ENCODE peak calls at places on chromosome X, in ten cellular contexts. Y is fibroblast of lung, J is esophagus squamous epithelium, G is stomach, M is IMR-90, F is fibroblast of mammary gland, E is GM06990, K is osteoblast, B is AG09309, X is A549. R is an unnamed sample.

GRCh38 chrX:150990910-150991309 is 7.8 kb downstream of the HMGB3 start:
- DNase-seq in Y (no peak), J (no peak), G (no peak), M (no peak), F (no peak), E (no peak), K (peak; percentile 41), B (no peak), X (no peak), R (no peak)

GRCh38 chrX:131445955-131446354 is 97.9 kb upstream of the OR13H1 start:
- DNase-seq in Y (no peak), J (no peak), G (no peak), M (no peak), F (no peak), E (no peak), K (no peak), B (no peak), X (no peak), R (no peak)

GRCh38 chrX:118698516-118699247 is 28.7 kb upstream of the IL13RA1 start:
- DNase-seq in Y (no peak), J (no peak), G (no peak), M (peak; percentile 36), F (peak; percentile 41), E (no peak), K (no peak), B (no peak), X (no peak), R (peak; percentile 40)

GRCh38 chrX:13208281-13208935 is 111.4 kb downstream of the ATXN3L start:
- DNase-seq in Y (no peak), J (no peak), G (no peak), M (peak; percentile 16), F (peak; percentile 25), E (peak; percentile 19), K (no peak), B (no peak), X (no peak), R (no peak)

GRCh38 chrX:87017210-87017609 is 500.4 kb upstream of the KLHL4 start:
- DNase-seq in Y (no peak), J (no peak), G (no peak), M (no peak), F (no peak), E (no peak), K (no peak), B (no peak), X (no peak), R (no peak)

GRCh38 chrX:132858018-132858417 is 100.4 kb downstream of the HS6ST2 start:
- DNase-seq in Y (peak; percentile 6), J (no peak), G (no peak), M (no peak), F (peak; percentile 37), E (no peak), K (no peak), B (no peak), X (no peak), R (peak; percentile 50)

GRCh38 chrX:47222776-47223350 is 4.4 kb downstream of the CDK16 start:
- DNase-seq in Y (no peak), J (no peak), G (no peak), M (no peak), F (no peak), E (no peak), K (no peak), B (no peak), X (no peak), R (no peak)

GRCh38 chrX:18076434-18076833 is 144.3 kb downstream of the BEND2 start:
- DNase-seq in Y (no peak), J (no peak), G (no peak), M (no peak), F (no peak), E (no peak), K (no peak), B (no peak), X (no peak), R (no peak)

GRCh38 chrX:24748196-24748595 is 54.5 kb downstream of the POLA1 start:
- DNase-seq in Y (no peak), J (no peak), G (no peak), M (no peak), F (no peak), E (no peak), K (no peak), B (no peak), X (no peak), R (no peak)

GRCh38 chrX:46152756-46153155 is 392.5 kb downstream of the ZNF674 start:
- DNase-seq in Y (no peak), J (no peak), G (no peak), M (no peak), F (peak; percentile 2), E (no peak), K (no peak), B (no peak), X (no peak), R (no peak)

GRCh38 chrX:39907964-39908616 is 189.7 kb downstream of the BCOR start:
- DNase-seq in Y (peak; percentile 95), J (no peak), G (peak; percentile 52), M (peak; percentile 95), F (peak; percentile 94), E (no peak), K (peak; percentile 95), B (peak; percentile 84), X (peak; percentile 87), R (peak; percentile 95)

GRCh38 chrX:44400588-44400987 is 57.1 kb upstream of the EFHC2 start:
- DNase-seq in Y (peak; percentile 97), J (no peak), G (no peak), M (peak; percentile 96), F (peak; percentile 96), E (no peak), K (peak; percentile 10), B (peak; percentile 66), X (no peak), R (peak; percentile 88)

GRCh38 chrX:12981880-12982279 is 7.0 kb downstream of the TMSB4X start:
- DNase-seq in Y (no peak), J (no peak), G (no peak), M (no peak), F (no peak), E (no peak), K (no peak), B (no peak), X (no peak), R (no peak)

GRCh38 chrX:46376246-46376885 is 168.9 kb downstream of the ZNF674 start:
- DNase-seq in Y (peak; percentile 56), J (no peak), G (no peak), M (peak; percentile 48), F (peak; percentile 67), E (no peak), K (no peak), B (peak; percentile 25), X (peak; percentile 59), R (peak; percentile 70)

GRCh38 chrX:110213183-110213582 is 104.7 kb downstream of the AMMECR1 start:
- DNase-seq in Y (no peak), J (no peak), G (no peak), M (no peak), F (no peak), E (no peak), K (no peak), B (no peak), X (no peak), R (no peak)

GRCh38 chrX:110211340-110211739 is 106.5 kb downstream of the AMMECR1 start:
- DNase-seq in Y (no peak), J (no peak), G (no peak), M (no peak), F (no peak), E (no peak), K (no peak), B (no peak), X (no peak), R (no peak)

GRCh38 chrX:110214684-110215083 is 103.2 kb downstream of the AMMECR1 start:
- DNase-seq in Y (no peak), J (no peak), G (no peak), M (no peak), F (no peak), E (no peak), K (no peak), B (no peak), X (no peak), R (no peak)

GRCh38 chrX:110210417-110211139 is 107.3 kb downstream of the AMMECR1 start:
- DNase-seq in Y (peak; percentile 85), J (no peak), G (no peak), M (peak; percentile 96), F (peak; percentile 90), E (no peak), K (no peak), B (peak; percentile 56), X (peak; percentile 23), R (peak; percentile 57)

GRCh38 chrX:110212299-110212698 is 105.6 kb downstream of the AMMECR1 start:
- DNase-seq in Y (no peak), J (no peak), G (no peak), M (peak; percentile 10), F (peak; percentile 16), E (no peak), K (no peak), B (no peak), X (peak; percentile 17), R (no peak)
- TF ChIP-seq CTCF in Y (peak; percentile 29), J (no peak), G (no peak), M (no peak), F (peak; percentile 24), E (peak; percentile 12), K (peak; percentile 28), B (peak; percentile 25), X (no peak), R (no peak)

GRCh38 chrX:154477891-154478477 is 1.1 kb downstream of the LAGE3 start:
- DNase-seq in Y (no peak), J (no peak), G (no peak), M (no peak), F (no peak), E (no peak), K (peak; percentile 78), B (no peak), X (no peak), R (no peak)
- H3K4me3 ChIP-seq in Y (peak overlapping the region; percentile 59), J (peak overlapping the region; percentile 51), G (peak overlapping the region; percentile 43), M (peak overlapping the region; percentile 52), F (peak overlapping the region; percentile 49), E (peak overlapping the region; percentile 64), K (peak overlapping the region; percentile 64), B (peak overlapping the region; percentile 38), X (peak overlapping the region; percentile 83), R (peak overlapping the region; percentile 56)

GRCh38 chrX:103779156-103779555 is 2.5 kb downstream of the PLP1 start:
- DNase-seq in Y (peak; percentile 33), J (no peak), G (no peak), M (no peak), F (no peak), E (no peak), K (no peak), B (no peak), X (no peak), R (peak; percentile 64)

GRCh38 chrX:103776586-103776985 is at the start of gene PLP1:
- DNase-seq in Y (no peak), J (no peak), G (no peak), M (no peak), F (no peak), E (no peak), K (no peak), B (no peak), X (no peak), R (no peak)

GRCh38 chrX:103773445-103773844 is 3.2 kb upstream of the PLP1 start:
- DNase-seq in Y (no peak), J (no peak), G (no peak), M (no peak), F (no peak), E (no peak), K (no peak), B (no peak), X (no peak), R (no peak)

GRCh38 chrX:103774070-103774642 is 2.5 kb upstream of the PLP1 start:
- DNase-seq in Y (peak; percentile 25), J (no peak), G (no peak), M (peak; percentile 52), F (peak; percentile 54), E (no peak), K (no peak), B (peak; percentile 10), X (peak; percentile 12), R (peak; percentile 73)
- TF ChIP-seq CTCF in Y (peak; percentile 59), J (peak; percentile 48), G (peak; percentile 32), M (peak; percentile 57), F (peak; percentile 51), E (peak; percentile 38), K (peak; percentile 67), B (peak; percentile 61), X (peak; percentile 41), R (peak; percentile 64)

GRCh38 chrX:3548743-3549441 is 164.6 kb downstream of the PRKX start:
- DNase-seq in Y (peak; percentile 68), J (no peak), G (no peak), M (peak; percentile 79), F (peak; percentile 87), E (no peak), K (peak; percentile 55), B (peak; percentile 87), X (peak; percentile 22), R (peak; percentile 74)
- H3K4me3 ChIP-seq in Y (peak overlapping the region; percentile 45), J (peak overlapping the region; percentile 28), G (no peak overlapping the region), M (peak overlapping the region; percentile 13), F (peak overlapping the region; percentile 28), E (no peak overlapping the region), K (peak overlapping the region; percentile 58), B (peak overlapping the region; percentile 32), X (peak overlapping the region; percentile 34), R (no peak overlapping the region)